ENCODE peak calls at places on chromosomes 12 and 14, in seven cellular contexts. One of them, this sample, is unnamed.

GRCh38 chr14:93943052-93943451 is 15.9 kb downstream of the FAM181A start:
- DNase-seq in neural progenitor cell: no peak
- DNase-seq in GM06990: no peak
- DNase-seq in T follicular helper cell: no peak
- DNase-seq in NCI-H1417: no peak
- DNase-seq in stimulated activated CD4-positive, alpha-beta T cell treated with anti-CD3 and anti-CD28 coated beads, TNF-alpha, amount 100 ng/mL, for 48 hours: no peak
- DNase-seq in iPS-NIHi11: no peak
- DNase-seq in this sample: no peak

GRCh38 chr12:101552277-101552676 is 42.5 kb upstream of the MYBPC1 start:
- DNase-seq in neural progenitor cell: no peak
- DNase-seq in GM06990: no peak
- DNase-seq in T follicular helper cell: no peak
- DNase-seq in NCI-H1417: no peak
- DNase-seq in stimulated activated CD4-positive, alpha-beta T cell treated with anti-CD3 and anti-CD28 coated beads, TNF-alpha, amount 100 ng/mL, for 48 hours: no peak
- DNase-seq in iPS-NIHi11: no peak
- DNase-seq in this sample: no peak

GRCh38 chr12:27524839-27525238 is 833 bp downstream of the PPFIBP1 start:
- DNase-seq in neural progenitor cell: no peak
- DNase-seq in GM06990: no peak
- DNase-seq in T follicular helper cell: no peak
- DNase-seq in NCI-H1417: no peak
- DNase-seq in stimulated activated CD4-positive, alpha-beta T cell treated with anti-CD3 and anti-CD28 coated beads, TNF-alpha, amount 100 ng/mL, for 48 hours: no peak
- DNase-seq in iPS-NIHi11: no peak
- DNase-seq in this sample: no peak

GRCh38 chr12:12779529-12779928 is 5.9 kb upstream of the APOLD1 start:
- DNase-seq in neural progenitor cell: no peak
- DNase-seq in GM06990: no peak
- DNase-seq in T follicular helper cell: no peak
- DNase-seq in NCI-H1417: peak; percentile 69
- DNase-seq in stimulated activated CD4-positive, alpha-beta T cell treated with anti-CD3 and anti-CD28 coated beads, TNF-alpha, amount 100 ng/mL, for 48 hours: no peak
- DNase-seq in iPS-NIHi11: no peak
- DNase-seq in this sample: no peak

GRCh38 chr12:55932546-55932919 is 1.6 kb downstream of the DGKA start:
- DNase-seq in neural progenitor cell: no peak
- DNase-seq in GM06990: no peak
- DNase-seq in T follicular helper cell: peak; percentile 24
- DNase-seq in NCI-H1417: no peak
- DNase-seq in stimulated activated CD4-positive, alpha-beta T cell treated with anti-CD3 and anti-CD28 coated beads, TNF-alpha, amount 100 ng/mL, for 48 hours: no peak
- DNase-seq in iPS-NIHi11: no peak
- DNase-seq in this sample: peak; percentile 44

GRCh38 chr14:67186789-67187188 is 2.5 kb upstream of the GARIN2 start:
- DNase-seq in neural progenitor cell: no peak
- DNase-seq in GM06990: no peak
- DNase-seq in T follicular helper cell: no peak
- DNase-seq in NCI-H1417: no peak
- DNase-seq in stimulated activated CD4-positive, alpha-beta T cell treated with anti-CD3 and anti-CD28 coated beads, TNF-alpha, amount 100 ng/mL, for 48 hours: no peak
- DNase-seq in iPS-NIHi11: no peak
- DNase-seq in this sample: no peak

GRCh38 chr14:23168246-23168645 is 15.2 kb downstream of the SLC7A8 start:
- DNase-seq in neural progenitor cell: no peak
- DNase-seq in GM06990: no peak
- DNase-seq in T follicular helper cell: no peak
- DNase-seq in NCI-H1417: no peak
- DNase-seq in stimulated activated CD4-positive, alpha-beta T cell treated with anti-CD3 and anti-CD28 coated beads, TNF-alpha, amount 100 ng/mL, for 48 hours: no peak
- DNase-seq in iPS-NIHi11: no peak
- DNase-seq in this sample: no peak

GRCh38 chr12:90239740-90240260 is 531.2 kb upstream of the ATP2B1 start:
- DNase-seq in neural progenitor cell: no peak
- DNase-seq in GM06990: no peak
- DNase-seq in T follicular helper cell: no peak
- DNase-seq in NCI-H1417: no peak
- DNase-seq in stimulated activated CD4-positive, alpha-beta T cell treated with anti-CD3 and anti-CD28 coated beads, TNF-alpha, amount 100 ng/mL, for 48 hours: no peak
- DNase-seq in iPS-NIHi11: no peak
- DNase-seq in this sample: no peak

GRCh38 chr12:100823988-100824387 is 29.4 kb downstream of the ANO4 start:
- DNase-seq in neural progenitor cell: no peak
- DNase-seq in GM06990: no peak
- DNase-seq in T follicular helper cell: no peak
- DNase-seq in NCI-H1417: no peak
- DNase-seq in stimulated activated CD4-positive, alpha-beta T cell treated with anti-CD3 and anti-CD28 coated beads, TNF-alpha, amount 100 ng/mL, for 48 hours: no peak
- DNase-seq in iPS-NIHi11: no peak
- DNase-seq in this sample: no peak

GRCh38 chr14:72154645-72155378 is 222.6 kb downstream of the RGS6 start:
- DNase-seq in neural progenitor cell: no peak
- DNase-seq in GM06990: no peak
- DNase-seq in T follicular helper cell: no peak
- DNase-seq in NCI-H1417: no peak
- DNase-seq in stimulated activated CD4-positive, alpha-beta T cell treated with anti-CD3 and anti-CD28 coated beads, TNF-alpha, amount 100 ng/mL, for 48 hours: no peak
- DNase-seq in iPS-NIHi11: no peak
- DNase-seq in this sample: no peak

GRCh38 chr14:57314690-57315089 is 45.9 kb downstream of the AP5M1 start:
- DNase-seq in neural progenitor cell: no peak
- DNase-seq in GM06990: no peak
- DNase-seq in T follicular helper cell: no peak
- DNase-seq in NCI-H1417: no peak
- DNase-seq in stimulated activated CD4-positive, alpha-beta T cell treated with anti-CD3 and anti-CD28 coated beads, TNF-alpha, amount 100 ng/mL, for 48 hours: no peak
- DNase-seq in iPS-NIHi11: no peak
- DNase-seq in this sample: no peak

GRCh38 chr12:51721281-51721940 is 127.1 kb downstream of the FIGNL2 start:
- DNase-seq in neural progenitor cell: peak; percentile 65
- DNase-seq in GM06990: peak; percentile 13
- DNase-seq in T follicular helper cell: peak; percentile 1
- DNase-seq in NCI-H1417: no peak
- DNase-seq in stimulated activated CD4-positive, alpha-beta T cell treated with anti-CD3 and anti-CD28 coated beads, TNF-alpha, amount 100 ng/mL, for 48 hours: peak; percentile 25
- DNase-seq in iPS-NIHi11: peak; percentile 78
- DNase-seq in this sample: peak; percentile 87

GRCh38 chr14:101135796-101136742 is 232.5 kb upstream of the RTL1 start:
- DNase-seq in neural progenitor cell: no peak
- DNase-seq in GM06990: no peak
- DNase-seq in T follicular helper cell: no peak
- DNase-seq in NCI-H1417: no peak
- DNase-seq in stimulated activated CD4-positive, alpha-beta T cell treated with anti-CD3 and anti-CD28 coated beads, TNF-alpha, amount 100 ng/mL, for 48 hours: no peak
- DNase-seq in iPS-NIHi11: no peak
- DNase-seq in this sample: peak; percentile 54

GRCh38 chr12:3097186-3097804 is 20.1 kb downstream of the TSPAN9 start:
- DNase-seq in neural progenitor cell: no peak
- DNase-seq in GM06990: no peak
- DNase-seq in T follicular helper cell: no peak
- DNase-seq in NCI-H1417: no peak
- DNase-seq in stimulated activated CD4-positive, alpha-beta T cell treated with anti-CD3 and anti-CD28 coated beads, TNF-alpha, amount 100 ng/mL, for 48 hours: no peak
- DNase-seq in iPS-NIHi11: no peak
- DNase-seq in this sample: peak; percentile 86

GRCh38 chr14:103630364-103631108 is 1.5 kb downstream of the KLC1 start:
- DNase-seq in neural progenitor cell: no peak
- DNase-seq in GM06990: no peak
- DNase-seq in T follicular helper cell: no peak
- DNase-seq in NCI-H1417: no peak
- DNase-seq in stimulated activated CD4-positive, alpha-beta T cell treated with anti-CD3 and anti-CD28 coated beads, TNF-alpha, amount 100 ng/mL, for 48 hours: no peak
- DNase-seq in iPS-NIHi11: no peak
- DNase-seq in this sample: no peak

GRCh38 chr12:46560078-46560477 is 187.5 kb upstream of the SLC38A2 start:
- DNase-seq in neural progenitor cell: no peak
- DNase-seq in GM06990: no peak
- DNase-seq in T follicular helper cell: no peak
- DNase-seq in NCI-H1417: no peak
- DNase-seq in stimulated activated CD4-positive, alpha-beta T cell treated with anti-CD3 and anti-CD28 coated beads, TNF-alpha, amount 100 ng/mL, for 48 hours: no peak
- DNase-seq in iPS-NIHi11: no peak
- DNase-seq in this sample: no peak

GRCh38 chr14:63287661-63288483 is 30.9 kb downstream of the GPHB5 start:
- DNase-seq in neural progenitor cell: no peak
- DNase-seq in GM06990: no peak
- DNase-seq in T follicular helper cell: no peak
- DNase-seq in NCI-H1417: no peak
- DNase-seq in stimulated activated CD4-positive, alpha-beta T cell treated with anti-CD3 and anti-CD28 coated beads, TNF-alpha, amount 100 ng/mL, for 48 hours: no peak
- DNase-seq in iPS-NIHi11: peak; percentile 25
- DNase-seq in this sample: no peak

GRCh38 chr12:129719426-129719825 is 184.4 kb downstream of the TMEM132D start:
- DNase-seq in neural progenitor cell: no peak
- DNase-seq in GM06990: no peak
- DNase-seq in T follicular helper cell: no peak
- DNase-seq in NCI-H1417: no peak
- DNase-seq in stimulated activated CD4-positive, alpha-beta T cell treated with anti-CD3 and anti-CD28 coated beads, TNF-alpha, amount 100 ng/mL, for 48 hours: no peak
- DNase-seq in iPS-NIHi11: no peak
- DNase-seq in this sample: no peak

GRCh38 chr12:44428825-44429224 is 447.3 kb downstream of the NELL2 start:
- DNase-seq in neural progenitor cell: peak; percentile 1
- DNase-seq in GM06990: no peak
- DNase-seq in T follicular helper cell: no peak
- DNase-seq in NCI-H1417: no peak
- DNase-seq in stimulated activated CD4-positive, alpha-beta T cell treated with anti-CD3 and anti-CD28 coated beads, TNF-alpha, amount 100 ng/mL, for 48 hours: no peak
- DNase-seq in iPS-NIHi11: peak; percentile 61
- DNase-seq in this sample: no peak

GRCh38 chr12:112564160-112564559 is 145.4 kb downstream of the PTPN11 start:
- DNase-seq in neural progenitor cell: peak; percentile 6
- DNase-seq in GM06990: no peak
- DNase-seq in T follicular helper cell: no peak
- DNase-seq in NCI-H1417: no peak
- DNase-seq in stimulated activated CD4-positive, alpha-beta T cell treated with anti-CD3 and anti-CD28 coated beads, TNF-alpha, amount 100 ng/mL, for 48 hours: no peak
- DNase-seq in iPS-NIHi11: no peak
- DNase-seq in this sample: no peak

GRCh38 chr12:23217158-23217557 is 592.2 kb downstream of the ETNK1 start:
- DNase-seq in neural progenitor cell: no peak
- DNase-seq in GM06990: no peak
- DNase-seq in T follicular helper cell: no peak
- DNase-seq in NCI-H1417: no peak
- DNase-seq in stimulated activated CD4-positive, alpha-beta T cell treated with anti-CD3 and anti-CD28 coated beads, TNF-alpha, amount 100 ng/mL, for 48 hours: no peak
- DNase-seq in iPS-NIHi11: no peak
- DNase-seq in this sample: no peak

GRCh38 chr12:100460702-100461101 is 13.0 kb upstream of the NR1H4 start:
- DNase-seq in neural progenitor cell: peak; percentile 37
- DNase-seq in GM06990: no peak
- DNase-seq in T follicular helper cell: no peak
- DNase-seq in NCI-H1417: no peak
- DNase-seq in stimulated activated CD4-positive, alpha-beta T cell treated with anti-CD3 and anti-CD28 coated beads, TNF-alpha, amount 100 ng/mL, for 48 hours: no peak
- DNase-seq in iPS-NIHi11: no peak
- DNase-seq in this sample: no peak

GRCh38 chr12:62866451-62867082 is 68.4 kb downstream of the PPM1H start:
- DNase-seq in neural progenitor cell: no peak
- DNase-seq in GM06990: no peak
- DNase-seq in T follicular helper cell: no peak
- DNase-seq in NCI-H1417: no peak
- DNase-seq in stimulated activated CD4-positive, alpha-beta T cell treated with anti-CD3 and anti-CD28 coated beads, TNF-alpha, amount 100 ng/mL, for 48 hours: no peak
- DNase-seq in iPS-NIHi11: peak; percentile 33
- DNase-seq in this sample: no peak

GRCh38 chr14:23869078-23869719 is 84.4 kb upstream of the DHRS4 start:
- DNase-seq in neural progenitor cell: no peak
- DNase-seq in GM06990: no peak
- DNase-seq in T follicular helper cell: no peak
- DNase-seq in NCI-H1417: no peak
- DNase-seq in stimulated activated CD4-positive, alpha-beta T cell treated with anti-CD3 and anti-CD28 coated beads, TNF-alpha, amount 100 ng/mL, for 48 hours: no peak
- DNase-seq in iPS-NIHi11: no peak
- DNase-seq in this sample: no peak

GRCh38 chr14:31953210-31953609 is 123.9 kb upstream of the ARHGAP5 start:
- DNase-seq in neural progenitor cell: no peak
- DNase-seq in GM06990: no peak
- DNase-seq in T follicular helper cell: no peak
- DNase-seq in NCI-H1417: no peak
- DNase-seq in stimulated activated CD4-positive, alpha-beta T cell treated with anti-CD3 and anti-CD28 coated beads, TNF-alpha, amount 100 ng/mL, for 48 hours: no peak
- DNase-seq in iPS-NIHi11: no peak
- DNase-seq in this sample: no peak

GRCh38 chr12:84201976-84202375 is 710.6 kb downstream of the SLC6A15 start:
- DNase-seq in neural progenitor cell: no peak
- DNase-seq in GM06990: no peak
- DNase-seq in T follicular helper cell: no peak
- DNase-seq in NCI-H1417: no peak
- DNase-seq in stimulated activated CD4-positive, alpha-beta T cell treated with anti-CD3 and anti-CD28 coated beads, TNF-alpha, amount 100 ng/mL, for 48 hours: no peak
- DNase-seq in iPS-NIHi11: no peak
- DNase-seq in this sample: no peak

GRCh38 chr14:101965145-101965531 is 765 bp downstream of the DYNC1H1 start:
- DNase-seq in neural progenitor cell: peak; percentile 80
- DNase-seq in GM06990: peak; percentile 75
- DNase-seq in T follicular helper cell: peak; percentile 31
- DNase-seq in NCI-H1417: peak; percentile 70
- DNase-seq in stimulated activated CD4-positive, alpha-beta T cell treated with anti-CD3 and anti-CD28 coated beads, TNF-alpha, amount 100 ng/mL, for 48 hours: peak; percentile 44
- DNase-seq in iPS-NIHi11: peak; percentile 47
- DNase-seq in this sample: peak; percentile 79

GRCh38 chr14:52397844-52398243 is 83.7 kb downstream of the PTGER2 start:
- DNase-seq in neural progenitor cell: no peak
- DNase-seq in GM06990: no peak
- DNase-seq in T follicular helper cell: no peak
- DNase-seq in NCI-H1417: no peak
- DNase-seq in stimulated activated CD4-positive, alpha-beta T cell treated with anti-CD3 and anti-CD28 coated beads, TNF-alpha, amount 100 ng/mL, for 48 hours: no peak
- DNase-seq in iPS-NIHi11: no peak
- DNase-seq in this sample: no peak

GRCh38 chr14:50113381-50113811 is 3.0 kb downstream of the VCPKMT start:
- DNase-seq in neural progenitor cell: no peak
- DNase-seq in GM06990: peak; percentile 80
- DNase-seq in T follicular helper cell: no peak
- DNase-seq in NCI-H1417: no peak
- DNase-seq in stimulated activated CD4-positive, alpha-beta T cell treated with anti-CD3 and anti-CD28 coated beads, TNF-alpha, amount 100 ng/mL, for 48 hours: no peak
- DNase-seq in iPS-NIHi11: no peak
- DNase-seq in this sample: no peak